ENCODE peak calls at places on chromosomes 3 and 15, in nine cellular contexts. One of them, this sample, is unnamed.
A peak's percentile ranks its signal among the peaks of the same experiment; 100 is the strongest.

GRCh38 chr3:43584043-43584826 is 37.6 kb downstream of the ANO10 start:
- DNase-seq in NCI-H226: no peak
- DNase-seq in stimulated activated CD4-positive, alpha-beta T cell treated with anti-CD3 and anti-CD28 coated beads, Interleukin-4, amount 100 ng/mL, for 48 hours: no peak
- DNase-seq in GM13977: no peak
- DNase-seq in activated T-cell treated with anti-CD3 and anti-CD28 coated beads, Interleukin-2, amount 50 U/mL, for 1 hour: no peak
- DNase-seq in HTR-8/SVneo: no peak
- DNase-seq in RWPE1: no peak
- DNase-seq in hypothalamus: no peak
- DNase-seq in activated CD4-positive, alpha-beta T cell treated with anti-CD3 and anti-CD28 coated beads for 24 hours: no peak
- DNase-seq in this sample: no peak

GRCh38 chr3:139830817-139831216 is 104.2 kb upstream of the CLSTN2 start:
- DNase-seq in NCI-H226: no peak
- DNase-seq in stimulated activated CD4-positive, alpha-beta T cell treated with anti-CD3 and anti-CD28 coated beads, Interleukin-4, amount 100 ng/mL, for 48 hours: no peak
- DNase-seq in GM13977: no peak
- DNase-seq in activated T-cell treated with anti-CD3 and anti-CD28 coated beads, Interleukin-2, amount 50 U/mL, for 1 hour: no peak
- DNase-seq in HTR-8/SVneo: no peak
- DNase-seq in RWPE1: no peak
- DNase-seq in hypothalamus: no peak
- DNase-seq in activated CD4-positive, alpha-beta T cell treated with anti-CD3 and anti-CD28 coated beads for 24 hours: no peak
- DNase-seq in this sample: no peak

GRCh38 chr15:36903922-36904479 is 196.3 kb downstream of the MEIS2 start:
- DNase-seq in NCI-H226: no peak
- DNase-seq in stimulated activated CD4-positive, alpha-beta T cell treated with anti-CD3 and anti-CD28 coated beads, Interleukin-4, amount 100 ng/mL, for 48 hours: no peak
- DNase-seq in GM13977: no peak
- DNase-seq in activated T-cell treated with anti-CD3 and anti-CD28 coated beads, Interleukin-2, amount 50 U/mL, for 1 hour: no peak
- DNase-seq in HTR-8/SVneo: no peak
- DNase-seq in RWPE1: peak; percentile 29
- DNase-seq in hypothalamus: no peak
- DNase-seq in activated CD4-positive, alpha-beta T cell treated with anti-CD3 and anti-CD28 coated beads for 24 hours: no peak
- DNase-seq in this sample: no peak

GRCh38 chr3:102156426-102156825 is 278.4 kb upstream of the ZPLD1 start:
- DNase-seq in NCI-H226: peak; percentile 90
- DNase-seq in stimulated activated CD4-positive, alpha-beta T cell treated with anti-CD3 and anti-CD28 coated beads, Interleukin-4, amount 100 ng/mL, for 48 hours: no peak
- DNase-seq in GM13977: no peak
- DNase-seq in activated T-cell treated with anti-CD3 and anti-CD28 coated beads, Interleukin-2, amount 50 U/mL, for 1 hour: no peak
- DNase-seq in HTR-8/SVneo: no peak
- DNase-seq in RWPE1: peak; percentile 77
- DNase-seq in hypothalamus: no peak
- DNase-seq in activated CD4-positive, alpha-beta T cell treated with anti-CD3 and anti-CD28 coated beads for 24 hours: no peak
- DNase-seq in this sample: peak; percentile 34

GRCh38 chr15:66505430-66505811 is 295 bp downstream of the ZWILCH start:
- DNase-seq in NCI-H226: no peak
- DNase-seq in stimulated activated CD4-positive, alpha-beta T cell treated with anti-CD3 and anti-CD28 coated beads, Interleukin-4, amount 100 ng/mL, for 48 hours: no peak
- DNase-seq in GM13977: no peak
- DNase-seq in activated T-cell treated with anti-CD3 and anti-CD28 coated beads, Interleukin-2, amount 50 U/mL, for 1 hour: no peak
- DNase-seq in HTR-8/SVneo: peak; percentile 27
- DNase-seq in RWPE1: no peak
- DNase-seq in hypothalamus: no peak
- DNase-seq in activated CD4-positive, alpha-beta T cell treated with anti-CD3 and anti-CD28 coated beads for 24 hours: no peak
- DNase-seq in this sample: no peak

GRCh38 chr3:78856164-78856563 is 911.6 kb downstream of the ROBO1 start:
- DNase-seq in NCI-H226: no peak
- DNase-seq in stimulated activated CD4-positive, alpha-beta T cell treated with anti-CD3 and anti-CD28 coated beads, Interleukin-4, amount 100 ng/mL, for 48 hours: no peak
- DNase-seq in GM13977: no peak
- DNase-seq in activated T-cell treated with anti-CD3 and anti-CD28 coated beads, Interleukin-2, amount 50 U/mL, for 1 hour: no peak
- DNase-seq in HTR-8/SVneo: no peak
- DNase-seq in RWPE1: no peak
- DNase-seq in hypothalamus: no peak
- DNase-seq in activated CD4-positive, alpha-beta T cell treated with anti-CD3 and anti-CD28 coated beads for 24 hours: no peak
- DNase-seq in this sample: no peak

GRCh38 chr3:147513785-147514184 is 104.6 kb downstream of the ZIC1 start:
- DNase-seq in NCI-H226: no peak
- DNase-seq in stimulated activated CD4-positive, alpha-beta T cell treated with anti-CD3 and anti-CD28 coated beads, Interleukin-4, amount 100 ng/mL, for 48 hours: no peak
- DNase-seq in GM13977: no peak
- DNase-seq in activated T-cell treated with anti-CD3 and anti-CD28 coated beads, Interleukin-2, amount 50 U/mL, for 1 hour: no peak
- DNase-seq in HTR-8/SVneo: no peak
- DNase-seq in RWPE1: no peak
- DNase-seq in hypothalamus: no peak
- DNase-seq in activated CD4-positive, alpha-beta T cell treated with anti-CD3 and anti-CD28 coated beads for 24 hours: no peak
- DNase-seq in this sample: no peak

GRCh38 chr15:65532738-65533051 is 2.4 kb downstream of the HACD3 start:
- DNase-seq in NCI-H226: peak; percentile 59
- DNase-seq in stimulated activated CD4-positive, alpha-beta T cell treated with anti-CD3 and anti-CD28 coated beads, Interleukin-4, amount 100 ng/mL, for 48 hours: no peak
- DNase-seq in GM13977: no peak
- DNase-seq in activated T-cell treated with anti-CD3 and anti-CD28 coated beads, Interleukin-2, amount 50 U/mL, for 1 hour: no peak
- DNase-seq in HTR-8/SVneo: no peak
- DNase-seq in RWPE1: peak; percentile 57
- DNase-seq in hypothalamus: no peak
- DNase-seq in activated CD4-positive, alpha-beta T cell treated with anti-CD3 and anti-CD28 coated beads for 24 hours: no peak
- DNase-seq in this sample: no peak

GRCh38 chr3:9101286-9101685 is 138.0 kb upstream of the RAD18 start:
- DNase-seq in NCI-H226: no peak
- DNase-seq in stimulated activated CD4-positive, alpha-beta T cell treated with anti-CD3 and anti-CD28 coated beads, Interleukin-4, amount 100 ng/mL, for 48 hours: no peak
- DNase-seq in GM13977: no peak
- DNase-seq in activated T-cell treated with anti-CD3 and anti-CD28 coated beads, Interleukin-2, amount 50 U/mL, for 1 hour: no peak
- DNase-seq in HTR-8/SVneo: no peak
- DNase-seq in RWPE1: no peak
- DNase-seq in hypothalamus: peak; percentile 71
- DNase-seq in activated CD4-positive, alpha-beta T cell treated with anti-CD3 and anti-CD28 coated beads for 24 hours: no peak
- DNase-seq in this sample: no peak

GRCh38 chr15:84833447-84833846 is 16.3 kb downstream of the ALPK3 start:
- DNase-seq in NCI-H226: peak; percentile 60
- DNase-seq in stimulated activated CD4-positive, alpha-beta T cell treated with anti-CD3 and anti-CD28 coated beads, Interleukin-4, amount 100 ng/mL, for 48 hours: no peak
- DNase-seq in GM13977: no peak
- DNase-seq in activated T-cell treated with anti-CD3 and anti-CD28 coated beads, Interleukin-2, amount 50 U/mL, for 1 hour: no peak
- DNase-seq in HTR-8/SVneo: no peak
- DNase-seq in RWPE1: no peak
- DNase-seq in hypothalamus: no peak
- DNase-seq in activated CD4-positive, alpha-beta T cell treated with anti-CD3 and anti-CD28 coated beads for 24 hours: no peak
- DNase-seq in this sample: no peak

This sample was measured in H54.